ENCODE peak calls at places on chromosomes 6 and 20, in eight cellular contexts. C, R, Z, O, E, Q, F and S are unnamed samples.

GRCh38 chr20:38217791-38218565 is 42.6 kb downstream of the KIAA1755 start:
- DNase-seq in R (no peak), F (no peak), C (peak), Z (no peak), E (peak), Q (peak), O (peak), S (no peak)

GRCh38 chr6:25984265-25984664 is 21.7 kb downstream of the TRIM38 start:
- DNase-seq in O (no peak), R (no peak), Q (no peak), F (no peak), C (no peak), E (no peak), Z (no peak), S (no peak)

GRCh38 chr6:134551245-134551960 is 233.5 kb upstream of the SGK1 start:
- DNase-seq in E (no peak), O (no peak), F (peak), R (no peak), Q (no peak), C (no peak), Z (no peak), S (no peak)

GRCh38 chr20:997486-997885 is 4.6 kb downstream of the RSPO4 start:
- DNase-seq in Z (no peak), C (no peak), R (no peak), Q (no peak), O (peak), E (no peak), F (no peak), S (no peak)

GRCh38 chr6:112216699-112217551 is 37.4 kb downstream of the LAMA4 start:
- DNase-seq in R (no peak), E (no peak), O (no peak), F (peak), Q (no peak), C (no peak), Z (no peak), S (no peak)

GRCh38 chr6:14110001-14110818 is 7.4 kb upstream of the CD83 start:
- DNase-seq in C (no peak), Z (no peak), Q (no peak), O (no peak), R (peak), F (no peak), E (no peak), S (no peak)

GRCh38 chr20:63037669-63038268 is 31.0 kb upstream of the BHLHE23 start:
- DNase-seq in O (peak), Q (no peak), C (no peak), R (no peak), E (no peak), Z (no peak), F (no peak), S (no peak)

GRCh38 chr6:3500262-3501001 is 43.6 kb upstream of the SLC22A23 start:
- DNase-seq in C (no peak), E (no peak), F (no peak), Q (no peak), R (no peak), O (no peak), Z (no peak), S (no peak)

GRCh38 chr6:54058236-54058635 is 53.0 kb upstream of the MLIP start:
- DNase-seq in R (no peak), O (no peak), Q (no peak), Z (no peak), C (no peak), F (no peak), E (no peak), S (no peak)

GRCh38 chr6:13702809-13703302 is 8.8 kb downstream of the RANBP9 start:
- DNase-seq in Z (no peak), R (no peak), F (no peak), O (no peak), E (no peak), Q (no peak), C (no peak), S (no peak)

GRCh38 chr6:127289934-127290333 is 23.3 kb downstream of the RNF146 start:
- DNase-seq in F (no peak), C (no peak), Z (no peak), Q (no peak), R (no peak), E (no peak), O (no peak), S (no peak)

GRCh38 chr6:139270249-139270648 is 21.5 kb downstream of the TXLNB start:
- DNase-seq in R (no peak), C (no peak), E (no peak), F (no peak), Q (no peak), O (no peak), Z (no peak), S (no peak)

GRCh38 chr6:30918675-30919074 is 4.6 kb downstream of the VARS2 start:
- DNase-seq in C (no peak), Q (no peak), R (no peak), F (no peak), O (no peak), E (no peak), Z (no peak), S (no peak)

GRCh38 chr6:136405410-136406029 is 115.9 kb upstream of the BCLAF1 start:
- DNase-seq in Q (peak), Z (no peak), O (no peak), E (no peak), R (no peak), F (no peak), C (no peak), S (no peak)

GRCh38 chr6:136226027-136226673 is 24.0 kb downstream of the MTFR2 start:
- DNase-seq in F (peak), C (peak), E (peak), Z (no peak), Q (peak), R (no peak), O (peak), S (no peak)

GRCh38 chr6:170291271-170292110 is 613 bp upstream of the DLL1 start:
- DNase-seq in F (no peak), O (peak), Z (no peak), R (no peak), E (peak), Q (peak), C (no peak), S (no peak)

GRCh38 chr6:19515939-19516338 is 321.2 kb upstream of the ID4 start:
- DNase-seq in E (no peak), Z (no peak), C (no peak), R (no peak), O (no peak), F (no peak), Q (no peak), S (no peak)

GRCh38 chr6:152086223-152086873 is 278.9 kb downstream of the ESR1 start:
- DNase-seq in C (no peak), E (no peak), Z (no peak), F (no peak), Q (no peak), O (no peak), R (no peak), S (no peak)

GRCh38 chr6:111480988-111481830 is 1.8 kb downstream of the REV3L start:
- DNase-seq in O (no peak), F (no peak), R (no peak), E (no peak), Z (no peak), C (no peak), Q (no peak), S (no peak)

GRCh38 chr20:62446398-62446985 is 19.2 kb upstream of the RBBP8NL start:
- DNase-seq in Q (no peak), R (no peak), E (no peak), F (no peak), Z (no peak), C (no peak), O (no peak), S (no peak)

DNA sequence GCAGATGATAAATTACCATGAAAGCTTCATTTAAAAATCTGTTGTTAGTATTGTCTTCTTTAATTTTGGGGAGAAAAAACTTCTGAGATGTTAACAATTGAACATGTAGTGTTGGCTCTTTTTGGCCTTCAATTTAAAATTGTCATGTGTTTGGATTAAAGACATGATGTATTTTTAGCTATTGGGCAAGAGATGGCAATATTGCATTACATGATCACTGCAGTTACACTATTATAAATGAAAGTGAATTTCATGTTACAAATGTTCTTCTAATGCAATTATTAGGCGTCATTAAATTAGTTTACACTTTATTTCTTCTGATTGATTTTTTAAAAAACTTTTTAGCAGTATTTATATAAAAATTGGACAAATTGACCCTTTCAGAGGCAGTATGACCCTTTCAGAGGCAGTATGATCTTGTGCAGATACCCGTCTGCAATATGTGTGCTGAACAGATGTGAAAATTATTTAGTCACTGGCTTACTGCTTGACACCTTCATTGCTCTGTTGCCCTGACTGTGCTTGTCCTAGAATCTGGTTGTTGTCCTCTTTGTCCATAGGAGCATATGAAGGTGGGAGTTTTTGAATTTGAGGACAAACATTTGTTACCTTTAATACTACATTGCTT is 25.8 kb downstream of the CDKAL1 start:
- DNase-seq in Z (no peak), R (no peak), Q (no peak), C (no peak), O (no peak), F (no peak), E (peak), S (no peak)
- H3K4me3 ChIP-seq in Z (no peak), R (no peak), Q (no peak), C (no peak), O (no peak), F (no peak), E (no peak), S (no peak)

GRCh38 chr6:154605207-154605877 is 94.9 kb upstream of the CNKSR3 start:
- DNase-seq in R (peak), E (no peak), F (no peak), C (no peak), Q (no peak), Z (no peak), O (no peak), S (no peak)

GRCh38 chr6:154604120-154604519 is 93.6 kb upstream of the CNKSR3 start:
- DNase-seq in F (no peak), Q (no peak), C (no peak), E (no peak), Z (no peak), R (peak), O (no peak), S (no peak)

GRCh38 chr6:154602708-154603107 is 92.2 kb upstream of the CNKSR3 start:
- DNase-seq in C (no peak), O (no peak), F (no peak), E (no peak), Q (no peak), Z (no peak), R (no peak), S (no peak)

GRCh38 chr6:154606860-154607259 is 96.4 kb upstream of the CNKSR3 start:
- DNase-seq in Q (no peak), O (no peak), R (no peak), F (no peak), E (no peak), Z (no peak), C (no peak), S (no peak)

GRCh38 chr6:154606457-154606856 is 96.0 kb upstream of the CNKSR3 start:
- DNase-seq in O (no peak), Q (no peak), Z (no peak), F (no peak), R (peak), C (no peak), E (no peak), S (no peak)
- TF ChIP-seq POLR2AphosphoS5 in O (no peak), Q (no peak), Z (no peak), F (no peak), R (peak), C (no peak), E (no peak), S (no peak)

GRCh38 chr6:146154197-146154596 is 125.3 kb downstream of the GRM1 start:
- DNase-seq in C (no peak), Q (no peak), F (no peak), R (no peak), O (no peak), Z (no peak), E (no peak), S (no peak)
- H3K4me3 ChIP-seq in C (no peak), Q (no peak), F (no peak), R (no peak), O (no peak), Z (no peak), E (no peak), S (no peak)

GRCh38 chr20:16407251-16408067 is 165.8 kb downstream of the KIF16B start:
- DNase-seq in O (no peak), F (no peak), E (no peak), Z (no peak), C (no peak), Q (no peak), R (no peak), S (no peak)

GRCh38 chr20:16415079-16415478 is 158.2 kb downstream of the KIF16B start:
- DNase-seq in C (no peak), Q (no peak), O (no peak), Z (no peak), E (no peak), F (no peak), R (no peak), S (no peak)

GRCh38 chr20:16410626-16411025 is 162.6 kb downstream of the KIF16B start:
- DNase-seq in O (no peak), F (no peak), Z (no peak), E (no peak), Q (no peak), C (no peak), R (no peak), S (no peak)

GRCh38 chr20:16412896-16413295 is 160.4 kb downstream of the KIF16B start:
- DNase-seq in Q (no peak), O (no peak), F (no peak), Z (no peak), C (no peak), R (no peak), E (no peak), S (no peak)

GRCh38 chr20:16411361-16411760 is 161.9 kb downstream of the KIF16B start:
- DNase-seq in Q (no peak), Z (no peak), E (no peak), R (no peak), F (no peak), C (no peak), O (no peak), S (no peak)
- TF ChIP-seq POLR2AphosphoS5 in Q (no peak), Z (no peak), E (no peak), R (no peak), F (no peak), C (no peak), O (no peak), S (no peak)

DNA sequence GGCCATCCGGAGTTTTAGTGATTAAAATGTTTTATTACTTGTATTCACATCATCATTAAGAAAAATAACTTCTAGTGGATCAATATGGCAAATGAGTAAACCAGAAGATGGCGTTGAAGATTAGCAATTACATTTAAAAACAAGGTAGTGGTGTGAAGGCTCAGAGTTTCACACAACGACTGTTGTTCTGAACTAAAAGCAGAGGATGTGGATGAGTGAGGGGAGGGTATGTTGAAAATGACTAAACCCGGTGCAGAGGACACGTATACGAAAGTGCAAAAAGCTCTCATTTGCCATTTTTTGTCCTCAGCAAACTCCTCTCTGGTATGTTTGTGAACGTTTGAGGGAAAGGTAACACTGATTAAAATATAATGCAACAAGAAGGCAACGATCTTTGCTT is 1.9 kb upstream of the IRF4 start:
- DNase-seq in Q (peak), C (no peak), F (peak), O (no peak), R (peak), E (no peak), Z (no peak), S (no peak)
- H3K4me3 ChIP-seq in Q (no peak), C (no peak), F (no peak), O (no peak), R (peak), E (no peak), Z (no peak), S (no peak)

GRCh38 chr20:50191065-50191565 is 485 bp downstream of the CEBPB start:
- DNase-seq in C (no peak), F (no peak), E (no peak), R (no peak), Z (no peak), Q (peak), O (peak), S (no peak)
- TF ChIP-seq POLR2AphosphoS5 in C (no peak), F (no peak), E (no peak), R (no peak), Z (no peak), Q (no peak), O (no peak), S (no peak)